ENCODE peak calls at places on chromosomes 1 and 21, in seven cellular contexts. Y is iPS-NIHi11; O is stromal cell of bone marrow; E is activated naive CD8-positive, alpha-beta T cell treated with anti-CD3 and anti-CD28 coated beads, Interleukin-2, amount 50 U/mL, for 16 hours; X is EL; S is AG09319; I is T-helper 17 cell. G is an unnamed sample.

GRCh38 chr1:162028726-162029125 is 5.1 kb upstream of the OLFML2B start:
- DNase-seq in Y (no peak), O (no peak), E (no peak), X (no peak), S (no peak), I (no peak), G (no peak)

GRCh38 chr1:172176206-172176605 is 244.3 kb upstream of the C1orf105 start:
- DNase-seq in Y (no peak), O (no peak), E (no peak), X (no peak), S (no peak), I (no peak), G (no peak)

GRCh38 chr1:163076044-163076443 is 6.9 kb downstream of the RGS4 start:
- DNase-seq in Y (no peak), O (no peak), E (no peak), X (no peak), S (no peak), I (no peak), G (no peak)

GRCh38 chr1:236211815-236212214 is 69.5 kb downstream of the GPR137B start:
- DNase-seq in Y (no peak), O (no peak), E (no peak), X (no peak), S (no peak), I (no peak), G (no peak)

GRCh38 chr1:70072239-70072751 is 133.1 kb downstream of the LRRC40 start:
- DNase-seq in Y (no peak), O (peak), E (no peak), X (peak), S (no peak), I (no peak), G (no peak)

GRCh38 chr1:11918779-11919519 is 7.3 kb downstream of the KIAA2013 start:
- DNase-seq in Y (no peak), O (peak), E (no peak), X (peak), S (no peak), I (no peak), G (no peak)

GRCh38 chr1:31750858-31751638 is 13.1 kb downstream of the ADGRB2 start:
- DNase-seq in Y (no peak), O (peak), E (no peak), X (peak), S (no peak), I (no peak), G (no peak)

GRCh38 chr1:116567790-116568667 is 2.8 kb downstream of the CD58 start:
- DNase-seq in Y (no peak), O (no peak), E (no peak), X (no peak), S (no peak), I (no peak), G (no peak)

GRCh38 chr1:184191181-184191601 is 139.7 kb downstream of the TSEN15 start:
- DNase-seq in Y (no peak), O (peak), E (no peak), X (peak), S (peak), I (no peak), G (no peak)

GRCh38 chr1:236322566-236323409 is 41.0 kb upstream of the ERO1B start:
- DNase-seq in Y (no peak), O (no peak), E (no peak), X (no peak), S (no peak), I (no peak), G (no peak)

GRCh38 chr1:60988827-60989363 is 93.5 kb upstream of the NFIA start:
- DNase-seq in Y (no peak), O (no peak), E (no peak), X (peak), S (no peak), I (no peak), G (no peak)

GRCh38 chr1:150272379-150272840 is at the start of gene C1orf54:
- DNase-seq in Y (peak), O (peak), E (no peak), X (peak), S (no peak), I (no peak), G (no peak)

GRCh38 chr1:116453481-116453880 is 80.4 kb downstream of the ATP1A1 start:
- DNase-seq in Y (no peak), O (no peak), E (no peak), X (no peak), S (no peak), I (no peak), G (no peak)

GRCh38 chr21:38610573-38611251 is 112.4 kb upstream of the ERG start:
- DNase-seq in Y (no peak), O (no peak), E (no peak), X (no peak), S (no peak), I (no peak), G (no peak)

GRCh38 chr1:180262628-180263488 is 32.8 kb downstream of the LHX4 start:
- DNase-seq in Y (no peak), O (no peak), E (no peak), X (peak), S (no peak), I (no peak), G (no peak)

GRCh38 chr1:39701092-39701460 is 9.8 kb upstream of the HPCAL4 start:
- DNase-seq in Y (no peak), O (no peak), E (no peak), X (peak), S (no peak), I (no peak), G (no peak)

GRCh38 chr1:201769966-201770365 is 59.0 kb upstream of the IPO9 start:
- DNase-seq in Y (no peak), O (peak), E (no peak), X (peak), S (peak), I (no peak), G (no peak)

GRCh38 chr1:26787706-26788514 is at the start of gene PIGV:
- DNase-seq in Y (peak), O (peak), E (peak), X (peak), S (peak), I (peak), G (no peak)

GRCh38 chr1:154951901-154952657 is 3.8 kb downstream of the PBXIP1 start:
- DNase-seq in Y (no peak), O (no peak), E (no peak), X (no peak), S (no peak), I (peak), G (no peak)

GRCh38 chr1:43319766-43320165 is 17.9 kb upstream of the MPL start:
- DNase-seq in Y (no peak), O (no peak), E (no peak), X (no peak), S (no peak), I (no peak), G (no peak)

GRCh38 chr1:156750191-156750931 is 1.1 kb downstream of the HDGF start:
- DNase-seq in Y (no peak), O (no peak), E (peak), X (peak), S (no peak), I (no peak), G (no peak)

GRCh38 chr1:36542024-36542961 is 59.6 kb upstream of the CSF3R start:
- DNase-seq in Y (no peak), O (no peak), E (no peak), X (no peak), S (no peak), I (no peak), G (no peak)

GRCh38 chr1:234230414-234230862 is 142.8 kb upstream of the COA6 start:
- DNase-seq in Y (no peak), O (no peak), E (no peak), X (no peak), S (no peak), I (no peak), G (peak)

GRCh38 chr1:50609508-50609907 is 186.3 kb upstream of the DMRTA2 start:
- DNase-seq in Y (no peak), O (no peak), E (no peak), X (no peak), S (no peak), I (no peak), G (no peak)

GRCh38 chr1:22262583-22262982 is 119.7 kb upstream of the WNT4 start:
- DNase-seq in Y (no peak), O (no peak), E (no peak), X (no peak), S (no peak), I (no peak), G (no peak)

GRCh38 chr1:212651521-212651920 is 43.0 kb downstream of the ATF3 start:
- DNase-seq in Y (no peak), O (peak), E (no peak), X (peak), S (no peak), I (no peak), G (no peak)

GRCh38 chr1:42456754-42457089 is 379 bp downstream of the PPCS start:
- DNase-seq in Y (peak), O (no peak), E (peak), X (peak), S (no peak), I (peak), G (no peak)

GRCh38 chr1:227707807-227708206 is 27.3 kb downstream of the JMJD4 start:
- DNase-seq in Y (no peak), O (no peak), E (no peak), X (no peak), S (no peak), I (no peak), G (no peak)

GRCh38 chr21:27268290-27268689 is 301.4 kb upstream of the ADAMTS5 start:
- DNase-seq in Y (no peak), O (peak), E (no peak), X (peak), S (no peak), I (no peak), G (no peak)

GRCh38 chr21:45248893-45249381 is 38.8 kb downstream of the POFUT2 start:
- DNase-seq in Y (no peak), O (peak), E (no peak), X (peak), S (no peak), I (no peak), G (no peak)

GRCh38 chr21:37462087-37462861 is 95.7 kb downstream of the DYRK1A start:
- DNase-seq in Y (no peak), O (no peak), E (no peak), X (no peak), S (no peak), I (no peak), G (no peak)

GRCh38 chr1:9244501-9245229 is 10.1 kb downstream of the H6PD start:
- DNase-seq in Y (no peak), O (no peak), E (no peak), X (no peak), S (no peak), I (no peak), G (no peak)

GRCh38 chr1:13461977-13462376 is 51.7 kb downstream of the PRAMEF20 start:
- DNase-seq in Y (no peak), O (no peak), E (no peak), X (no peak), S (no peak), I (no peak), G (no peak)

GRCh38 chr1:162536511-162536910 is 25.0 kb upstream of the UAP1 start:
- DNase-seq in Y (no peak), O (peak), E (no peak), X (peak), S (no peak), I (no peak), G (no peak)

GRCh38 chr1:58650141-58650540 is 49.7 kb downstream of the MYSM1 start:
- DNase-seq in Y (no peak), O (no peak), E (no peak), X (peak), S (no peak), I (no peak), G (no peak)

GRCh38 chr1:17574502-17574901 is 35.0 kb downstream of the ARHGEF10L start:
- DNase-seq in Y (peak), O (no peak), E (no peak), X (no peak), S (no peak), I (no peak), G (no peak)